ENCODE peak calls at places on chromosomes 16 and 17, in nine cellular contexts. B is osteoblast; O is cardiac muscle cell; V is psoas muscle; F is fibroblast of lung; N is heart right ventricle; K is colonic mucosa; Z is mucosa of descending colon; L is CD8-positive, alpha-beta T cell. Y is an unnamed sample.
A peak's percentile ranks its signal among the peaks of the same experiment; 100 is the strongest.

GRCh38 chr17:38800237-38800760 is 943 bp upstream of the PIP4K2B start:
- DNase-seq in B (no peak), O (no peak), V (no peak), F (no peak), N (no peak), K (no peak), Z (no peak), L (no peak), Y (no peak)

GRCh38 chr16:9199312-9199711 is 107.9 kb downstream of the HAPSTR1 start:
- DNase-seq in B (no peak), O (no peak), V (no peak), F (no peak), N (no peak), K (no peak), Z (no peak), L (no peak), Y (no peak)

GRCh38 chr17:77645441-77646430 is 312.8 kb upstream of the TNRC6C start:
- DNase-seq in B (peak; percentile 78), O (peak; percentile 60), V (no peak), F (peak; percentile 27), N (no peak), K (no peak), Z (no peak), L (peak; percentile 53), Y (no peak)

GRCh38 chr17:66805567-66805966 is 29.4 kb upstream of the CACNG5 start:
- DNase-seq in B (no peak), O (no peak), V (no peak), F (no peak), N (no peak), K (peak; percentile 27), Z (no peak), L (no peak), Y (peak; percentile 29)

GRCh38 chr17:51995797-51996403 is 162.6 kb downstream of the CA10 start:
- DNase-seq in B (no peak), O (no peak), V (no peak), F (no peak), N (no peak), K (no peak), Z (no peak), L (no peak), Y (no peak)

GRCh38 chr17:77834170-77835115 is 124.1 kb upstream of the TNRC6C start:
- DNase-seq in B (peak; percentile 100), O (peak; percentile 93), V (peak; percentile 86), F (peak; percentile 96), N (peak; percentile 68), K (no peak), Z (no peak), L (peak; percentile 44), Y (peak; percentile 86)

GRCh38 chr17:50209472-50210248 is 8.2 kb upstream of the COL1A1 start:
- DNase-seq in B (peak; percentile 97), O (peak; percentile 100), V (peak; percentile 93), F (peak; percentile 100), N (peak; percentile 89), K (peak; percentile 77), Z (peak; percentile 79), L (no peak), Y (peak; percentile 97)

GRCh38 chr17:8928347-8928746 is 37.2 kb downstream of the PIK3R5 start:
- DNase-seq in B (no peak), O (no peak), V (no peak), F (no peak), N (no peak), K (no peak), Z (no peak), L (no peak), Y (no peak)

GRCh38 chr17:49875690-49876089 is 27.8 kb upstream of the TAC4 start:
- DNase-seq in B (no peak), O (no peak), V (no peak), F (no peak), N (no peak), K (no peak), Z (no peak), L (no peak), Y (no peak)

GRCh38 chr16:58021661-58022551 is 3.6 kb upstream of the MMP15 start:
- DNase-seq in B (peak; percentile 89), O (peak; percentile 22), V (peak; percentile 38), F (peak; percentile 53), N (no peak), K (no peak), Z (no peak), L (no peak), Y (peak; percentile 66)

GRCh38 chr17:2192367-2193028 is 111.1 kb downstream of the SMG6 start:
- DNase-seq in B (peak; percentile 81), O (peak; percentile 97), V (no peak), F (peak; percentile 100), N (no peak), K (no peak), Z (no peak), L (peak; percentile 62), Y (no peak)

GRCh38 chr17:38539386-38539785 is 66.4 kb downstream of the SRCIN1 start:
- DNase-seq in B (peak; percentile 45), O (no peak), V (peak; percentile 19), F (no peak), N (no peak), K (no peak), Z (no peak), L (no peak), Y (peak; percentile 39)

GRCh38 chr17:57663326-57664070 is 81.6 kb downstream of the CCDC182 start:
- DNase-seq in B (no peak), O (no peak), V (no peak), F (peak; percentile 35), N (no peak), K (no peak), Z (no peak), L (no peak), Y (no peak)

GRCh38 chr17:78900816-78901215 is 2.2 kb downstream of the CEP295NL start:
- DNase-seq in B (no peak), O (no peak), V (peak; percentile 42), F (no peak), N (no peak), K (no peak), Z (no peak), L (no peak), Y (no peak)

GRCh38 chr17:64634217-64634616 is 27.9 kb downstream of the SMURF2 start:
- DNase-seq in B (no peak), O (no peak), V (no peak), F (no peak), N (no peak), K (no peak), Z (no peak), L (no peak), Y (no peak)

GRCh38 chr17:1034652-1035210 is 37.8 kb downstream of the TIMM22 start:
- DNase-seq in B (no peak), O (no peak), V (no peak), F (no peak), N (no peak), K (no peak), Z (no peak), L (no peak), Y (no peak)

GRCh38 chr17:18950944-18951905 is 740 bp upstream of the SLC5A10 start:
- DNase-seq in B (peak; percentile 75), O (no peak), V (no peak), F (no peak), N (no peak), K (no peak), Z (no peak), L (no peak), Y (peak; percentile 84)

GRCh38 chr16:88768041-88768876 is 16.8 kb downstream of the PIEZO1 start:
- DNase-seq in B (peak; percentile 98), O (peak; percentile 87), V (no peak), F (peak; percentile 71), N (peak; percentile 53), K (peak; percentile 55), Z (no peak), L (no peak), Y (peak; percentile 91)
- H3K4me1 ChIP-seq in B (peaks cover 62% of the 10 kb centered on the region), O (peaks cover 74% of the 10 kb centered on the region), V (peaks cover 10% of the 10 kb centered on the region), F (peaks cover 45% of the 10 kb centered on the region), N (peaks cover 62% of the 10 kb centered on the region), K (peaks cover 41% of the 10 kb centered on the region), Z (peaks cover 53% of the 10 kb centered on the region), L (peaks cover 39% of the 10 kb centered on the region), Y (peaks cover 35% of the 10 kb centered on the region)

DNA sequence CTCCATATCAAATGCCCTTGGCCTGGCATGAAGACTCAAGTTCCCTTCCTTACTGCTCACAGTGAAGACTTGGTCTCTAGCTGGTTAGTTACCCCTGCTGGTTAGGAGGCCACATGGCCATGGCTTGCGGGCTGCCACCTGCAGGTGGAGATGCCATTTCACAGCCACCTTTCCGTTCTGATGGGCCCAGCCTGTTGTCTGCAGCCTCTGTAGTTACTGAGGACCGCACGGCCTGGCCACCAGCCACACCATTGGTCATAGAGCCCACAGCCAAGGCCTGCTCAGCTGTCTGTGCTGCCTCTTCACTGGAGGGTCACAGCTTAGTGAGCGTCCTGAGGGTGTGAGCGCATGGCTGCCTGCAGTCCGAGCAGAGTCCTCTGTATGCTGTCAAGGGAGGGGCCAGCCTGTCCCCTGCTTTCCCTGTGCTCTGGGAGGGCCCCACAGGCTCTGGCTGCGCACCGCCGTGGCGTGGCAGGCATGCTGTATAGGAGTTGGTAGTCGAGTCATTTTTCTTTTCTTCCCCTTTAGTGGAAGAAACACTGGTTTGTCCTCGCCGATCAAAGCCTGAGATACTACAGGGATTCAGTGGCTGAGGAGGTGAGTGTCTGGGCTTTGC is 59.2 kb downstream of the PLD6 start:
- DNase-seq in B (peak; percentile 25), O (no peak), V (peak; percentile 85), F (peak; percentile 57), N (peak; percentile 48), K (no peak), Z (peak; percentile 54), L (no peak), Y (no peak)
- TF ChIP-seq CTCF in B (peak; percentile 14), O (no peak), V (peak; percentile 38), F (peak; percentile 10), N (peak; percentile 40), K (peak; percentile 20), Z (no peak), L (no peak), Y (no peak)

GRCh38 chr17:76008208-76008607 is 7.6 kb downstream of the CDK3 start:
- DNase-seq in B (peak; percentile 54), O (no peak), V (no peak), F (no peak), N (no peak), K (no peak), Z (no peak), L (no peak), Y (no peak)
- H3K4me1 ChIP-seq in B (no peaks in the 10 kb centered on the region), O (no peaks in the 10 kb centered on the region), V (no peaks in the 10 kb centered on the region), F (no peaks in the 10 kb centered on the region), N (no peaks in the 10 kb centered on the region), K (no peaks in the 10 kb centered on the region), Z (peaks cover 6% of the 10 kb centered on the region), L (no peaks in the 10 kb centered on the region), Y (peaks cover under 1% of the 10 kb centered on the region)

DNA sequence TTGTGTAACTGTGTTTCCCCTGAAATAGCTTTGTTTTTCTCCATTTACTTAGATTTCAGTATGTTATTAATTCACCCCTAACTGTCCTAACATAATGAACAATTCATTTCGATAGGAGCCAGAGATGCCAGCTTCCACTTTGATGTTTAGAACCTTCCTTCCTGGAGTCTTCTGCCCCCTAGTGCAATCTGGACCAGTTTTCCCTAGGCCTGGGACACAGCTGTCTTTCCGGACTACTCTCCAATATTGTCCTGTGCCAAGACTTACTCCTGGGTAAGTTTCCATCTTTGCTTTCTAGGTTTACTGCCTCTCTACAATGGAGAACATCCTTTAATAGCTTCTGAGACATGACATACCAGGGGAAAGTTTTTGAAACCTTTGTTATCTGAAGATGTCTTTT is 12.8 kb downstream of the RECQL5 start:
- DNase-seq in B (no peak), O (peak; percentile 15), V (no peak), F (no peak), N (no peak), K (no peak), Z (no peak), L (no peak), Y (no peak)
- TF ChIP-seq CTCF in B (peak; percentile 28), O (no peak), V (no peak), F (peak; percentile 20), N (no peak), K (no peak), Z (no peak), L (no peak), Y (no peak)